ENCODE peak calls at places on chromosomes 4 and X, in eight cellular contexts. Y is sigmoid colon, A is HepG2, L is suprapubic skin, M is K562, H is Panc1, R is transverse colon, F is HCT116. P is an unnamed sample.

GRCh38 chr4:113065629-113066028 is 16.2 kb downstream of the ANK2 start:
- DNase-seq in Y (no peak), A (no peak), L (no peak), M (no peak), H (no peak), R (no peak), F (no peak), P (no peak)

GRCh38 chr4:13983189-13983790 is 355.8 kb upstream of the BOD1L1 start:
- DNase-seq in Y (no peak), A (peak; percentile 9), L (no peak), M (no peak), H (no peak), R (no peak), F (no peak), P (no peak)

GRCh38 chrX:56564182-56564885 is 907 bp downstream of the UBQLN2 start:
- DNase-seq in Y (no peak), A (peak; percentile 2), L (no peak), M (peak; percentile 7), H (no peak), R (peak; percentile 11), F (no peak), P (peak; percentile 3)

GRCh38 chrX:152600853-152601635 is 36.7 kb upstream of the GABRQ start:
- DNase-seq in Y (no peak), A (no peak), L (no peak), M (peak; percentile 6), H (no peak), R (no peak), F (no peak), P (no peak)

GRCh38 chrX:123909498-123909897 is 49.6 kb downstream of the XIAP start:
- DNase-seq in Y (no peak), A (no peak), L (no peak), M (no peak), H (no peak), R (no peak), F (no peak), P (no peak)

GRCh38 chr4:134201216-134202098 is at the start of gene PABPC4L:
- DNase-seq in Y (peak; percentile 69), A (no peak), L (peak; percentile 56), M (peak; percentile 18), H (no peak), R (no peak), F (no peak), P (peak; percentile 73)

GRCh38 chr4:107183155-107183774 is 147.2 kb upstream of the DKK2 start:
- DNase-seq in Y (no peak), A (peak; percentile 67), L (no peak), M (peak; percentile 50), H (peak; percentile 24), R (no peak), F (peak; percentile 55), P (peak; percentile 6)

GRCh38 chr4:55650483-55650882 is 14.4 kb upstream of the NMU start:
- DNase-seq in Y (no peak), A (no peak), L (no peak), M (no peak), H (no peak), R (no peak), F (no peak), P (no peak)

GRCh38 chrX:48939417-48940228 is 17.8 kb downstream of the OTUD5 start:
- DNase-seq in Y (no peak), A (no peak), L (no peak), M (no peak), H (no peak), R (peak; percentile 33), F (no peak), P (no peak)

GRCh38 chrX:125295337-125295736 is 24.3 kb upstream of the TEX13C start:
- DNase-seq in Y (no peak), A (no peak), L (no peak), M (no peak), H (no peak), R (no peak), F (no peak), P (no peak)

GRCh38 chr4:124386163-124386562 is 326.4 kb downstream of the ANKRD50 start:
- DNase-seq in Y (no peak), A (no peak), L (no peak), M (no peak), H (no peak), R (no peak), F (no peak), P (no peak)

GRCh38 chrX:21738145-21738949 is 19.6 kb downstream of the SMPX start:
- DNase-seq in Y (no peak), A (no peak), L (no peak), M (no peak), H (no peak), R (no peak), F (no peak), P (no peak)

DNA sequence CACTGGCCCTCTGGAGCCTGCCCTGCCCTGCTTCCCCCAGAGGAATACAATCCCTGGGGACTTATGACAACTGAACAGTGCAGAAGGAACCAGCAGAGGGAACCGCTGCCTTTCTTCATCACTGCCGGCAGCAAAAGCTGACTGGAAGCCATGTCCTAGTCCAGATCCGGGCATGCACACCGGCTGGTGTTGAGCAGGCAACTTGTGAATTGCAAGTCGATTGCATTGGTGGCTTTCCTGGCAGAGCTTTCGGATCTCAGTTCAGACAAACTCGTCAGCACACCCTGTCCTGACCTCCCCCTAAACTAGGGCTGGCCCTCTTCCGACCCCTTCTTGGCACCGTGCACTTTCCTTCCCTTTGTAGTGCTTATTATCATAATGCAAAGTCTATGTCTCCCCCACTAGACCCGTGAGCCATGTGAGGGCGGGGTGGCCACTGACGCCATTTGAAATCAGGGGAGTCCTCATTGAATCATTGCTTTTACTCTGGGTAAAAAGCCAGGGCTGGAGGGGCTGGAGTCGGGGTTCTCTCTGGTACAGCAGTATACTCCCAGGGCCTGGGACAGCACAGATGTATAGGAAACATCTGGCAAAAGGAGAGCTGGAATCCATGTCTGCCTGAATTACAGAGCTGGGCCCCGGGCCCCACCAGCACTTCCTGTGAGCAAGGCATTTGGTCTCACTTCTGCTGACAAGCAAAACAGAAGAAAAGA is 1.8 kb downstream of the ARHGAP4 start:
- DNase-seq in Y (no peak), A (peak; percentile 58), L (peak; percentile 65), M (no peak), H (no peak), R (peak; percentile 45), F (no peak), P (no peak)
- H3K4me1 ChIP-seq in Y (peaks cover 51% of the 10 kb centered on the region), A (peaks cover 61% of the 10 kb centered on the region), L (peaks cover 49% of the 10 kb centered on the region), M (peaks cover 58% of the 10 kb centered on the region), H (peaks cover 40% of the 10 kb centered on the region), R (peaks cover 44% of the 10 kb centered on the region), F (peaks cover 16% of the 10 kb centered on the region), P (no peaks in the 10 kb centered on the region)

DNA sequence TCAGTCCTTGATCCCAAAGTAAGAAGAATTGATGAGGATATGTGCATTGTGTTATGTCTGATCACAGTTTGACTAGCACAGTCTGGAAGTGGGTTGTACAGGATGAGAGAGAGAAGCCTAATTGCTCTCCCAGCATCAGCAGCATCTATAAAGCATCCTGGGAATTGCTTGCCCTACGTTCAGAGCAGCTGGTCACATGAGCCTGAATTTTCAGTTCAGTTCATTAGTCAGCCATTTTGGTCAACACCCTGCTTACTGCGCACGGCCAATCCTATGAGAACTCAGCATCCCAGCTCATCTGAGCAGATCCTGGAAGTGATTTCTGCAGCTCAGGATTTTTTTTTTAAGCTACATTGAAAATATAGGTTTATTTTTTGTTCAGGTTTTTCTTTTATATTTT is at the start of gene RUFY3:
- DNase-seq in Y (peak; percentile 78), A (no peak), L (no peak), M (no peak), H (no peak), R (no peak), F (no peak), P (no peak)
- TF ChIP-seq POLR2AphosphoS5 in Y (peak; percentile 32), A (no peak), L (no peak), M (no peak), H (no peak), R (peak; percentile 9), F (no peak), P (peak; percentile 41)

GRCh38 chr4:142567620-142568451 is 278.3 kb downstream of the INPP4B start:
- DNase-seq in Y (no peak), A (no peak), L (no peak), M (no peak), H (no peak), R (peak; percentile 28), F (no peak), P (no peak)

GRCh38 chr4:142566243-142566642 is 279.9 kb downstream of the INPP4B start:
- DNase-seq in Y (no peak), A (no peak), L (no peak), M (no peak), H (no peak), R (no peak), F (no peak), P (no peak)

GRCh38 chr4:142565771-142566170 is 280.3 kb downstream of the INPP4B start:
- DNase-seq in Y (no peak), A (no peak), L (no peak), M (no peak), H (no peak), R (no peak), F (no peak), P (no peak)

GRCh38 chr4:142566780-142567179 is 279.3 kb downstream of the INPP4B start:
- DNase-seq in Y (no peak), A (no peak), L (no peak), M (no peak), H (no peak), R (no peak), F (no peak), P (no peak)

GRCh38 chr4:142567199-142567598 is 278.9 kb downstream of the INPP4B start:
- DNase-seq in Y (no peak), A (no peak), L (no peak), M (no peak), H (no peak), R (peak; percentile 35), F (peak; percentile 51), P (no peak)
- H3K27ac ChIP-seq in Y (no peak overlapping the region), A (no peak overlapping the region), L (no peak overlapping the region), M (no peak overlapping the region), H (no peak overlapping the region), R (peak overlapping the region; percentile 66), F (peak overlapping the region; percentile 54), P (no peak overlapping the region)

GRCh38 chrX:12949927-12950656 is 24.8 kb upstream of the TMSB4X start:
- DNase-seq in Y (peak; percentile 94), A (no peak), L (peak; percentile 89), M (peak; percentile 65), H (no peak), R (peak; percentile 89), F (no peak), P (peak; percentile 44)

GRCh38 chrX:12947545-12948235 is 27.2 kb upstream of the TMSB4X start:
- DNase-seq in Y (no peak), A (peak; percentile 90), L (no peak), M (no peak), H (no peak), R (no peak), F (no peak), P (no peak)

GRCh38 chrX:12949205-12949926 is 25.5 kb upstream of the TMSB4X start:
- DNase-seq in Y (no peak), A (no peak), L (no peak), M (no peak), H (no peak), R (no peak), F (no peak), P (no peak)

GRCh38 chrX:12946838-12947544 is 27.9 kb upstream of the TMSB4X start:
- DNase-seq in Y (peak; percentile 83), A (peak; percentile 47), L (peak; percentile 79), M (peak; percentile 70), H (peak; percentile 65), R (peak; percentile 86), F (peak; percentile 60), P (peak; percentile 42)

DNA sequence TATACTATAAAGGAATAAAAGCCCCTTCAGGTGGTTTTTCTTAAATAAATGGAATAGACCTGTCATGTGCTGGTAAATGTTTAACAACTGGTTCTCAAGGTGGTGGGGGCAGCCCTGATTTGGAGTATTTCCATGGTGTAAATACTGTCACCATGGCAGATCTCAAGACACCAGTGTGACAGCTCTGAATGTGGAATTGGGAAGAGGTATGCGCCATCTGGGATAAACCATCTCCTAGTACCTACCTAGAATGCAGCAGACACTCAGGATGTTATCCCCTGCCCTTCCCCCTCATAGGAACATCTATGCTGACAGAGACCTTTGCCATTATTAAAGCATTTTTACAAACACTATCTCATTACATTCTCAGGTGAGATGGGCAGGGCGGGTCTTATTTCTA is 26.4 kb upstream of the TMSB4X start:
- DNase-seq in Y (no peak), A (no peak), L (no peak), M (no peak), H (no peak), R (no peak), F (no peak), P (no peak)
- H3K4me1 ChIP-seq in Y (peaks cover 14% of the 10 kb centered on the region), A (peaks cover 55% of the 10 kb centered on the region), L (peaks cover 33% of the 10 kb centered on the region), M (peaks cover 5% of the 10 kb centered on the region), H (peaks cover 3% of the 10 kb centered on the region), R (peaks cover 25% of the 10 kb centered on the region), F (peaks cover 9% of the 10 kb centered on the region), P (no peaks in the 10 kb centered on the region)

P was measured in prostate gland.